ENCODE peak calls at places on chromosome 14, in four cellular contexts. J is naive thymus-derived CD4-positive, alpha-beta T cell; O is OCI-LY7; H is transverse colon. N is an unnamed sample.

GRCh38 chr14:84036863-84037262 is 1493.1 kb upstream of the FLRT2 start:
- DNase-seq in J (no peak), O (no peak), H (no peak), N (no peak)

GRCh38 chr14:80434574-80435321 is 223.4 kb upstream of the DIO2 start:
- DNase-seq in J (no peak), O (no peak), H (no peak), N (peak; percentile 68)

GRCh38 chr14:100709956-100710284 is 16.8 kb upstream of the DLK1 start:
- DNase-seq in J (no peak), O (no peak), H (no peak), N (no peak)

GRCh38 chr14:89027097-89027740 is 202.8 kb downstream of the TTC8 start:
- DNase-seq in J (peak; percentile 70), O (peak; percentile 49), H (peak; percentile 55), N (peak; percentile 83)

GRCh38 chr14:23112359-23113178 is 6.5 kb downstream of the CEBPE start:
- DNase-seq in J (no peak), O (no peak), H (no peak), N (peak; percentile 75)

GRCh38 chr14:59739794-59740193 is 130.8 kb downstream of the RTN1 start:
- DNase-seq in J (no peak), O (no peak), H (no peak), N (no peak)

GRCh38 chr14:30445394-30445793 is 113.6 kb upstream of the G2E3 start:
- DNase-seq in J (no peak), O (no peak), H (no peak), N (no peak)

GRCh38 chr14:100617715-100618693 is 30.8 kb upstream of the BEGAIN start:
- DNase-seq in J (no peak), O (no peak), H (peak; percentile 13), N (peak; percentile 50)

GRCh38 chr14:76987956-76988520 is 40.5 kb downstream of the IRF2BPL start:
- DNase-seq in J (no peak), O (no peak), H (no peak), N (peak; percentile 68)

GRCh38 chr14:43665570-43666267 is 841.4 kb downstream of the FSCB start:
- DNase-seq in J (no peak), O (no peak), H (no peak), N (no peak)

GRCh38 chr14:33967138-33967537 is 16.3 kb upstream of the EGLN3 start:
- DNase-seq in J (no peak), O (no peak), H (no peak), N (no peak)

GRCh38 chr14:96586921-96587822 is 85.0 kb downstream of the PAPOLA start:
- DNase-seq in J (no peak), O (no peak), H (no peak), N (peak; percentile 26)

GRCh38 chr14:95289323-95290010 is 30.2 kb downstream of the CLMN start:
- DNase-seq in J (no peak), O (no peak), H (no peak), N (no peak)

GRCh38 chr14:50619569-50620141 is 48.5 kb downstream of the SAV1 start:
- DNase-seq in J (no peak), O (peak; percentile 53), H (no peak), N (no peak)

DNA sequence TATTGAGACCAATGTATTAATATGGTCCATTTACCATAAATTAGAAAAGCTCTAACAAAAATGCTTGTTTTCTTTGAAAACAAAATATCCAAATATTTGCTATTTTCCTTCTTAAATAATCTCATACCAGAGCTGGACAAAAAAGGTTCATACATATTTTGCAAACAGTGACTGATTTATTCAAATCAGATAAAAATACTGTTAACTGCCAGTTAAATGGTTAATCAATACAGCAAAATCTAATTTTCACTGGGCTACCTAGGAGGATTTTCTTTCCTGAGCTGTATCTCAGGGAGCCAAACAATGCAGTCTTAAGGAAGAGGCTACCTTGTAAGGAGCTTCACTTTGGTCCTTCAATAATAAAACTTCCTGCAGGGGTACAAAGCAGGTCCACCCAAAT is 2.0 kb downstream of the FERMT2 start:
- DNase-seq in J (no peak), O (no peak), H (no peak), N (no peak)
- H3K4me3 ChIP-seq in J (no peak overlapping the region), O (no peak overlapping the region), H (peak overlapping the region; percentile 60), N (peak overlapping the region; percentile 90)

GRCh38 chr14:91243098-91243483 is 1.4 kb downstream of the GPR68 start:
- DNase-seq in J (no peak), O (no peak), H (no peak), N (no peak)
- H3K4me1 ChIP-seq in J (peaks cover 67% of the 10 kb centered on the region), O (peaks cover 59% of the 10 kb centered on the region), H (peaks cover 5% of the 10 kb centered on the region), N (no peaks in the 10 kb centered on the region)

GRCh38 chr14:105761842-105762241 is 235.5 kb downstream of the TMEM121 start:
- DNase-seq in J (no peak), O (no peak), H (no peak), N (no peak)
- H3K4me3 ChIP-seq in J (no peak overlapping the region), O (no peak overlapping the region), H (no peak overlapping the region), N (no peak overlapping the region)

GRCh38 chr14:93012516-93013367 is 89.8 kb downstream of the CHGA start:
- DNase-seq in J (no peak), O (no peak), H (no peak), N (no peak)
- H3K4me1 ChIP-seq in J (no peaks in the 10 kb centered on the region), O (peaks cover 4% of the 10 kb centered on the region), H (peaks cover 47% of the 10 kb centered on the region), N (peaks cover 2% of the 10 kb centered on the region)

DNA sequence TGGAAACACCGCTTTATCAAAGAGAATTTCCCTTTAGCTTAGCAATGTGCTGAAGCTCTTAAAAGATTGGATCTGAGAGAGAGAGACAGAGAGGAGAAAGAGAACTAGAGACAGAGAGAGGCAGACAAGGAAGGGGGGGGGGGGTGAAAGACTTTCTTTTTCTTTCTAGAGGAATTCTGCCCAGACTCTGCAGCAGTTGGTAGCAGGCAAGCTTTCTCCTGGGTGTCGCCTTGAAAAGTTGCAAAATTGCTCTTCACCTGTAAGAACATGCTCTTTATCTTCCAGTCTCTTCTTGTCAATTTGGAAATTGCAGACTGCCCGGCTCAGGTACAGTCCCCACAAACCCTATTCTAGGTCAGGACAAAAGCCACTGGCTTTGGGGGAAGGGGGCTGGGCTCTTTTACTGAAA is 2.9 kb upstream of the OTX2 start:
- DNase-seq in J (no peak), O (no peak), H (no peak), N (peak; percentile 67)
- H3K4me3 ChIP-seq in J (no peak overlapping the region), O (no peak overlapping the region), H (no peak overlapping the region), N (peak overlapping the region; percentile 82)

GRCh38 chr14:61765225-61765943 is 3.2 kb downstream of the SNAPC1 start:
- DNase-seq in J (no peak), O (no peak), H (no peak), N (no peak)

GRCh38 chr14:61764342-61765122 is 2.3 kb downstream of the SNAPC1 start:
- DNase-seq in J (no peak), O (no peak), H (no peak), N (no peak)

GRCh38 chr14:61766136-61766535 is 3.9 kb downstream of the SNAPC1 start:
- DNase-seq in J (no peak), O (no peak), H (no peak), N (no peak)

GRCh38 chr14:61769893-61770292 is 7.7 kb downstream of the SNAPC1 start:
- DNase-seq in J (no peak), O (no peak), H (no peak), N (no peak)

DNA sequence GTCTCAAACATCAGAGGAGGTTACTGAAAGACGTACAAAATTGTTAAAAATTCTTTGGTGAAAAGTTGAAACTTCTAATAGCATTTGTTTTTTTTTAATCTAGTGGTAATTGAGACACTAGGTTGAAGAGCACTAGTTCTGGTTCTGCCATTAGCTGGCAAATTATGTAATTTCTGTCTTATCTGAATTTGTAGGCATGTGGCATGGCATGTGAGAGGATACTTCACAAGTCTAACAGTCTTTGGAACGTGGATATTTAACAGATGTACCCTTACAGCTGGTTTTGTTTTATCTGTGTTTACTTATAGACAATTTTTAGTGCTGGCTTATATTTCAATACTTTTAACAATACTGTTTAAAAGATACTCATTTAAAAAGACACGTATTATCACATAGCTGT is 6.0 kb downstream of the SNAPC1 start:
- DNase-seq in J (no peak), O (no peak), H (no peak), N (no peak)
- H3K4me1 ChIP-seq in J (peaks cover 4% of the 10 kb centered on the region), O (peaks cover 28% of the 10 kb centered on the region), H (peaks cover 4% of the 10 kb centered on the region), N (peaks cover 11% of the 10 kb centered on the region)

N was measured in endodermal cell.